ENCODE peak calls at places on chromosomes 12 and 14, in eight cellular contexts. L is OCI-LY7; D is neural crest cell; E is CD8-positive, alpha-beta T cell; S is spleen; U is body of pancreas; F is stomach; I is AG09309. R is an unnamed sample.
A peak's percentile ranks its signal among the peaks of the same experiment; 100 is the strongest.

GRCh38 chr12:90111646-90112565 is 403.3 kb upstream of the ATP2B1 start:
- DNase-seq in L (no peak), D (no peak), E (no peak), S (no peak), U (no peak), F (no peak), I (no peak), R (no peak)

GRCh38 chr14:104280902-104281767 is 142.7 kb downstream of the KIF26A start:
- DNase-seq in L (no peak), D (no peak), E (no peak), S (peak; percentile 63), U (peak; percentile 0), F (peak; percentile 17), I (no peak), R (no peak)

GRCh38 chr14:22598896-22599244 is 770 bp downstream of the ABHD4 start:
- DNase-seq in L (peak; percentile 53), D (no peak), E (peak; percentile 41), S (no peak), U (peak; percentile 72), F (peak; percentile 64), I (no peak), R (peak; percentile 60)

GRCh38 chr12:10388611-10389010 is 1.2 kb downstream of the KLRK1 start:
- DNase-seq in L (no peak), D (no peak), E (no peak), S (no peak), U (no peak), F (no peak), I (no peak), R (no peak)

GRCh38 chr12:94571556-94571955 is 78.8 kb downstream of the TMCC3 start:
- DNase-seq in L (no peak), D (no peak), E (no peak), S (no peak), U (peak; percentile 53), F (peak; percentile 65), I (no peak), R (no peak)

GRCh38 chr14:51872396-51872795 is 12.0 kb downstream of the GNG2 start:
- DNase-seq in L (no peak), D (no peak), E (no peak), S (no peak), U (no peak), F (no peak), I (no peak), R (no peak)

GRCh38 chr14:56181666-56182065 is 63.5 kb downstream of the PELI2 start:
- DNase-seq in L (no peak), D (no peak), E (no peak), S (no peak), U (peak; percentile 90), F (peak; percentile 87), I (no peak), R (no peak)

GRCh38 chr14:86779416-86779815 is 1213.6 kb downstream of the GALC start:
- DNase-seq in L (no peak), D (no peak), E (no peak), S (no peak), U (no peak), F (no peak), I (no peak), R (no peak)

GRCh38 chr12:89252284-89252683 is 100.0 kb downstream of the DUSP6 start:
- DNase-seq in L (no peak), D (no peak), E (no peak), S (no peak), U (no peak), F (no peak), I (peak; percentile 24), R (no peak)

GRCh38 chr12:11805043-11805442 is 155.6 kb downstream of the ETV6 start:
- DNase-seq in L (peak; percentile 48), D (no peak), E (no peak), S (no peak), U (no peak), F (no peak), I (no peak), R (no peak)
- TF ChIP-seq CTCF in L (peak; percentile 75), D (peak; percentile 40), E (no peak), S (no peak), U (no peak), F (no peak), I (peak; percentile 29), R (no peak)

DNA sequence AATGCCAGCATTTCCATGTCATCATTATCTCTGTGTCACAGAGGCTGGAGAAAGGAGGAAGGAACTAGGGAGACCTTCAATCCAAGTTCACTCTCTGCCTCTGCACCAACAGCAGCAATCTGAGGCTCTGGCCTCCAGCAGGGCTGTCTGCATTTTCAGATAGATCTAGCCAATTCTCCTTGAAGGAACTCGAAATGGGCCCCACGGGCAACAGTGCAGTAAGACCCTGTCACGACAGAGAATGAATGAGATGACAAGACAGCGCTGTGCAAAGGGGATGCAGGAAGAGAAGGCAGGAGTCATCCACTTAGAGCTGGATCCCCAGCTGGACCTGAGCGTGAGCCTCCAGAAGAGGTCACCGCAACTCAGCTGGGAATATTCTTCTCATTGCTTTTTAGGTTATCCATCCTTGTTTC is 183.7 kb upstream of the GZMB start:
- DNase-seq in L (no peak), D (no peak), E (no peak), S (no peak), U (peak; percentile 32), F (no peak), I (no peak), R (no peak)
- TF ChIP-seq CTCF in L (no peak), D (peak; percentile 29), E (no peak), S (no peak), U (no peak), F (no peak), I (peak; percentile 73), R (no peak)

DNA sequence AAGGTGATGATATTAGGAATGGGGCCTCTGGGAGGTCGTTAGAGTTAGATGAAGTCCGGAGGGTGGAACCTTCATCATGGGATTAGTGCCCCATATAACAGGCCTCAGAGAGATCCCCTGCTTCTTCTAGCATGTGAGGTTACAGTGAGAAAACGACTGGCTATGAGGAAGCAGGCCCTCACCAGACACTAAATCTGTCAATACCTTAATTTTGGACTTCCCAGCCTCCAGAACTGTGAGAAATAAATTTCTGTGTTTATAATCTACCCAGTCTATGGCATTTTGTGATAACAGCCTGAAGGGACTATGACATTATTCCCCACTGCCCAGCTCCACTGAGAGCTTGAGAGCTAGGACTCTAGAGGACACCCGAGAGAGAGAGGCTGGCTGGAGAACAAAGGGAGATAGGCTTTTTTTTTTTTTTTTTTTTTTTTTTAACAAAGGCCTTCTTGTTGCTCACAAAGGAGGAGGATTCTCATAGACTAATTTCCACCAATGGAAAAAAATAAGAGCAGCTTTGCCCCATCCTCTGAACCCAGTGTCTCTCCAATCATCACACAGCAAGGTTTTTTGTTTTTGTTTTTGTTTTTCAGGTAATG is 87.8 kb upstream of the EEA1 start:
- DNase-seq in L (no peak), D (no peak), E (no peak), S (no peak), U (no peak), F (no peak), I (no peak), R (no peak)
- TF ChIP-seq CTCF in L (no peak), D (no peak), E (no peak), S (no peak), U (no peak), F (no peak), I (no peak), R (no peak)

GRCh38 chr12:111425655-111426054 is 19.9 kb downstream of the SH2B3 start:
- DNase-seq in L (no peak), D (no peak), E (no peak), S (no peak), U (no peak), F (no peak), I (no peak), R (no peak)

GRCh38 chr12:111426341-111427185 is 20.8 kb downstream of the SH2B3 start:
- DNase-seq in L (no peak), D (no peak), E (peak; percentile 39), S (no peak), U (no peak), F (no peak), I (no peak), R (no peak)

GRCh38 chr12:111427417-111428074 is 21.8 kb downstream of the SH2B3 start:
- DNase-seq in L (no peak), D (no peak), E (no peak), S (no peak), U (no peak), F (no peak), I (no peak), R (no peak)

GRCh38 chr12:111424189-111424792 is 18.6 kb downstream of the SH2B3 start:
- DNase-seq in L (no peak), D (no peak), E (no peak), S (no peak), U (no peak), F (no peak), I (no peak), R (no peak)

GRCh38 chr12:111424793-111425251 is 19.1 kb downstream of the SH2B3 start:
- DNase-seq in L (no peak), D (no peak), E (no peak), S (no peak), U (no peak), F (no peak), I (no peak), R (no peak)
- TF ChIP-seq CTCF in L (peak; percentile 21), D (no peak), E (no peak), S (no peak), U (no peak), F (no peak), I (no peak), R (no peak)

GRCh38 chr12:62794218-62794583 is 140.7 kb downstream of the PPM1H start:
- DNase-seq in L (no peak), D (no peak), E (no peak), S (no peak), U (no peak), F (no peak), I (no peak), R (no peak)
- TF ChIP-seq CTCF in L (peak; percentile 4), D (peak; percentile 25), E (peak; percentile 6), S (peak; percentile 58), U (no peak), F (no peak), I (no peak), R (no peak)

GRCh38 chr12:45742590-45742989 is 13.1 kb downstream of the ARID2 start:
- DNase-seq in L (no peak), D (no peak), E (no peak), S (no peak), U (no peak), F (no peak), I (no peak), R (no peak)

GRCh38 chr12:45743247-45743646 is 13.7 kb downstream of the ARID2 start:
- DNase-seq in L (no peak), D (no peak), E (no peak), S (no peak), U (no peak), F (no peak), I (no peak), R (no peak)

DNA sequence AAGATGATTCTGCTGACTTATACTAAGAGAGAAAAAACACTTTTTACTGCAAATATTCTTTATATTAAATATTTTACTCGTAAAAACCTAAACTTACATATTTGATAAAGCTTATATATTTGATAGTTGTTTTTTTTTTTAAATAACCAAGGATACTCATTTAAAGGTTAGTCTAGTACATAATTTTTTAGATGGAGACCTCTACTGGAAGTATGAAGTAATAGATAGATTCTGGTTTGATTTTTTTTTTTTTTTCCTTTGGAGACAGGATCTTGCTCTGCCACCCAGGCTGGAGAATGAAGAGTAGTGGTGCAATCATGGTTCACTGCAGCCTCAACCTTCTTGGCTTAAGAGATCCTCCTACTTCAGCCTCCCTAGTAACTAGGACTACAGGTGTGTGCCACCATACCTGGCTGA is 16.4 kb downstream of the ARID2 start:
- DNase-seq in L (peak; percentile 29), D (no peak), E (no peak), S (no peak), U (no peak), F (no peak), I (no peak), R (no peak)
- TF ChIP-seq CTCF in L (peak; percentile 75), D (peak; percentile 58), E (peak; percentile 57), S (no peak), U (peak; percentile 56), F (no peak), I (no peak), R (peak; percentile 12)

R was measured in GM13977.